ENCODE peak calls at places on chromosome 20, in five cellular contexts. K, O, E, G and B are unnamed samples.

GRCh38 chr20:10939297-10939949 is 265.6 kb upstream of the JAG1 start:
- DNase-seq in E (no peak), K (no peak), O (no peak), G (no peak), B (no peak)

GRCh38 chr20:18585134-18585533 is 2.7 kb upstream of the DTD1 start:
- DNase-seq in G (no peak), K (no peak), E (no peak), O (no peak), B (no peak)

GRCh38 chr20:57620274-57620990 is at the start of gene ZBP1:
- DNase-seq in K (peak), O (peak), G (peak), E (no peak), B (peak)

GRCh38 chr20:41054463-41055230 is 26.0 kb downstream of the TOP1 start:
- DNase-seq in G (no peak), K (no peak), E (no peak), O (no peak), B (no peak)

GRCh38 chr20:7606941-7607340 is 333.3 kb downstream of the HAO1 start:
- DNase-seq in O (no peak), G (no peak), K (no peak), E (no peak), B (no peak)

GRCh38 chr20:16459019-16459700 is 114.1 kb downstream of the KIF16B start:
- DNase-seq in E (no peak), O (no peak), G (no peak), K (no peak), B (no peak)

GRCh38 chr20:46237736-46238135 is 70.6 kb downstream of the CDH22 start:
- DNase-seq in K (no peak), O (no peak), G (no peak), E (no peak), B (no peak)

GRCh38 chr20:3431109-3431508 is 23.6 kb upstream of the DNAAF9 start:
- DNase-seq in K (no peak), O (no peak), E (no peak), G (no peak), B (no peak)

GRCh38 chr20:17617212-17617867 is 47.5 kb downstream of the DSTN start:
- DNase-seq in E (no peak), K (peak), O (peak), G (peak), B (no peak)

GRCh38 chr20:15799871-15800270 is 773.4 kb downstream of the KIF16B start:
- DNase-seq in K (no peak), O (no peak), E (no peak), G (no peak), B (no peak)

GRCh38 chr20:41532935-41533334 is 85.2 kb downstream of the CHD6 start:
- DNase-seq in K (no peak), O (no peak), E (no peak), G (no peak), B (no peak)

GRCh38 chr20:49482621-49483017 is at the start of gene KCNB1:
- DNase-seq in K (peak), G (peak), E (no peak), O (peak), B (no peak)

GRCh38 chr20:46699651-46700359 is 9.6 kb upstream of the SLC2A10 start:
- DNase-seq in E (no peak), K (no peak), G (no peak), O (no peak), B (no peak)

GRCh38 chr20:58571341-58571941 is 56.2 kb upstream of the APCDD1L start:
- DNase-seq in E (no peak), G (no peak), K (no peak), O (no peak), B (no peak)

GRCh38 chr20:59246691-59247090 is 53.7 kb upstream of the EDN3 start:
- DNase-seq in G (no peak), E (no peak), O (no peak), K (no peak), B (no peak)

GRCh38 chr20:16228722-16229121 is 344.5 kb downstream of the KIF16B start:
- DNase-seq in K (no peak), G (no peak), E (no peak), O (no peak), B (no peak)

GRCh38 chr20:36217226-36217625 is 19.1 kb upstream of the AAR2 start:
- DNase-seq in E (no peak), O (no peak), K (no peak), G (no peak), B (no peak)

GRCh38 chr20:20755227-20755626 is 42.8 kb upstream of the RALGAPA2 start:
- DNase-seq in E (no peak), K (no peak), G (no peak), O (no peak), B (no peak)

GRCh38 chr20:48733296-48733790 is 94.5 kb downstream of the PREX1 start:
- DNase-seq in K (no peak), E (no peak), G (no peak), O (no peak), B (no peak)

GRCh38 chr20:56924316-56924975 is 295.3 kb downstream of the TFAP2C start:
- DNase-seq in O (no peak), G (no peak), K (no peak), E (no peak), B (no peak)

GRCh38 chr20:54067606-54068174 is 2.7 kb downstream of the BCAS1 start:
- DNase-seq in G (peak), O (no peak), E (no peak), K (peak), B (peak)

GRCh38 chr20:41249371-41249770 is 68.2 kb downstream of the ZHX3 start:
- DNase-seq in O (peak), K (no peak), G (peak), E (no peak), B (no peak)

GRCh38 chr20:49615401-49616153 is 47.6 kb upstream of the PTGIS start:
- DNase-seq in E (no peak), G (peak), O (no peak), K (peak), B (no peak)

GRCh38 chr20:58182521-58183140 is 45.8 kb downstream of the ANKRD60 start:
- DNase-seq in K (no peak), G (no peak), O (no peak), E (no peak), B (no peak)

GRCh38 chr20:56433880-56434255 is 21.8 kb downstream of the CASS4 start:
- DNase-seq in O (no peak), E (no peak), G (no peak), K (no peak), B (no peak)

GRCh38 chr20:61661583-61661982 is 404.1 kb downstream of the TAF4 start:
- DNase-seq in G (no peak), O (no peak), K (no peak), E (no peak), B (no peak)

GRCh38 chr20:59836768-59837167 is 96.7 kb downstream of the SYCP2 start:
- DNase-seq in E (no peak), K (no peak), O (no peak), G (no peak), B (no peak)

GRCh38 chr20:37319120-37319717 is 26.7 kb upstream of the SRC start:
- DNase-seq in K (no peak), G (no peak), E (no peak), O (no peak), B (no peak)

GRCh38 chr20:63176448-63177133 is 39.3 kb downstream of the YTHDF1 start:
- DNase-seq in O (no peak), G (no peak), K (no peak), E (no peak), B (no peak)

GRCh38 chr20:63177785-63178444 is 38.0 kb downstream of the YTHDF1 start:
- DNase-seq in E (no peak), O (no peak), G (no peak), K (no peak), B (no peak)

GRCh38 chr20:63176035-63176434 is 39.9 kb downstream of the YTHDF1 start:
- DNase-seq in E (no peak), G (no peak), K (no peak), O (no peak), B (no peak)

GRCh38 chr20:63178445-63178818 is 37.5 kb downstream of the YTHDF1 start:
- DNase-seq in G (no peak), O (no peak), K (no peak), E (no peak), B (no peak)

DNA sequence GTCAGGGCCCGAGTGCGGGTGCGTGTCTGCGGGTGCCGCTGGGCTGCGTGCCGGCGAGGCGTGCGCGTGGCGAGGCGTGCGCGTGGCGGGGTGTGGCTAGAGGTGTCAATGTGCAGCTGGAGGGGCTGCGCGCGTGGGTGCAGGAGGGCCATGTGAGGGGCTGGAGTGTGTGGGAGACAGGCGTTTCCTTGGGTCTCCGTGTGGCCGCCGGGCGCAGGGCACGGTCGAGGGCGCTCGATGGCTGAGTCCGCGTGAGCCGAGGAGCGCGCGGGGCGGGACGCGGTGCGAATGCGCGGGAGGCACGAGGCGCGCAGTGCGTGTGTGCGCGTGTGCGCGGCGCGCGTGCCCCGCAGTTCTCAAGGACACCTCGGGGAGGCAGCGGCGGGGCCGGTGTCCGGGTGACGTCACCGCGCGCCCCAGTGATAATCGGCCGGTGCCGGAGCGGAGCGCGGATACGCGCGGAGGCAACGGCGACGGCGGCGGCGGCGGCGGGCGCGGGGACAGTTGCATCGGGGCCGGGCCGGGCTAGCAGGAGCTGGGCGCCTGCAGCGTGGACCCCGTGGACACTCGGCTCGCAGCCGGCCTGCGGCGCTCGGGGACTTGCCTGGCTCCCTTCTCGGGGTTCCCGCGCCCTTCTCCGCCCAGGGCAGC is 38.7 kb downstream of the YTHDF1 start:
- DNase-seq in E (no peak), O (no peak), K (no peak), G (no peak), B (no peak)
- TF ChIP-seq POLR2AphosphoS5 in E (no peak), O (no peak), K (no peak), G (no peak), B (no peak)

GRCh38 chr20:32168184-32168910 is 39.2 kb downstream of the PLAGL2 start:
- DNase-seq in K (no peak), E (no peak), G (no peak), O (no peak), B (no peak)
- TF ChIP-seq POLR2AphosphoS5 in K (no peak), E (no peak), G (no peak), O (no peak), B (no peak)

GRCh38 chr20:38968090-38968489 is 5.9 kb downstream of the DHX35 start:
- DNase-seq in O (no peak), G (no peak), K (no peak), E (no peak), B (no peak)
- TF ChIP-seq POLR2AphosphoS5 in O (no peak), G (no peak), K (peak), E (no peak), B (no peak)

GRCh38 chr20:50725722-50726000 is 5.7 kb upstream of the PARD6B start:
- DNase-seq in E (no peak), K (no peak), O (no peak), G (no peak), B (no peak)

GRCh38 chr20:50724112-50724724 is 7.2 kb upstream of the PARD6B start:
- DNase-seq in K (no peak), G (no peak), E (no peak), O (no peak), B (no peak)

GRCh38 chr20:50723672-50724071 is 7.7 kb upstream of the PARD6B start:
- DNase-seq in E (no peak), K (no peak), O (no peak), G (no peak), B (no peak)

GRCh38 chr20:50726955-50727791 is 4.2 kb upstream of the PARD6B start:
- DNase-seq in O (no peak), E (no peak), G (no peak), K (no peak), B (no peak)

DNA sequence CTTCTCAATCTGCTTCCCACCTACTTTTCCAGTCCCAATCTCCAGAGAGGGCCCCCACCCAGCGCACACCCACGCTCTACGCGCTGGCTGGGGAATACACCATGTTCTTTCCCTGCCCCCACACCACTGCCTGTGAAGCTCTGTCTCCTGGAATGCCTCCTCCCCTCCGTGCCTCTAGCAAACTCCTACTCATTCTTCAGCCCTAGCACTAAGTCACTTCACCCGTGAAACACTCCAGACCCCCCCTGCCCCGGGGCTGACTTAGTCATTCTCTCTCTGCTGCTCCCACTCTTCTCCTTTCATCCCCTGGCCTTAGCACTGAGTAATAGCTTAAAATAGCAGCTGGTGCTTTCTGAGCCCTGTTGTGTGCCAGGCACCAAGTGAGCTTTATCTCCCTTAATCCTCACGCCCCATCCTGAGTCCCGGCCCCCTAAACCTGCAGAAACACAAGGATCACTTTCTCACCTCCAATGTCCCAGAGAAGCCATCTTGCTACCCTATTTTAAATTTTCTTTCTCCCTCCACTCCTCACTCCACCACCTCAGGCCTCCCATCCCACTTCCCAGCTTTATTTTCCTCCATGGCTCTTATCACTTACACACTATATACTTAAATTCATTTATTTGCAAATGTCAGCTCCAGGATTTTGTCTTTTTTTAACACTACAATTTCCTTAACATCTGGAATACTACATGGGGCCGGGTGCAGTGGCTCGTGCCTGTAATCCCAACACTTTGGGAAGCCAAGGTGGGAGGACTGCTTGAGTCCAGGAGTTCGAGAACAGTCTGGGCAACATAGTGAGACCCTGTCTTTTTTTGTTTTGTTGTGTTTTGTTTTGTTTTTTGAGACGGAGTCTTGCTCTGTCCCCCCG is 6.3 kb upstream of the PARD6B start:
- DNase-seq in K (peak), O (no peak), G (peak), E (no peak), B (no peak)
- TF ChIP-seq POLR2AphosphoS5 in K (peak), O (no peak), G (peak), E (no peak), B (peak)